ENCODE peak calls at places on chromosomes 5 and 9, in five cellular contexts. K is AG04449, P is osteocyte, J is omental fat pad, N is progenitor cell of endocrine pancreas. G is an unnamed sample.

GRCh38 chr5:96350678-96351077 is 82.4 kb downstream of the PCSK1 start:
- DNase-seq in J (no peak), K (no peak), N (no peak), P (no peak), G (no peak)

GRCh38 chr5:39167141-39167972 is 52.0 kb downstream of the FYB1 start:
- DNase-seq in K (no peak), J (no peak), P (no peak), N (no peak), G (no peak)

GRCh38 chr9:5509573-5509972 is 758 bp upstream of the PDCD1LG2 start:
- DNase-seq in J (no peak), P (no peak), K (peak; percentile 98), N (no peak), G (no peak)

GRCh38 chr5:72991394-72991793 is 35.6 kb downstream of the FCHO2 start:
- DNase-seq in P (no peak), N (no peak), K (no peak), J (no peak), G (no peak)

GRCh38 chr9:16294371-16294770 is 576.1 kb downstream of the BNC2 start:
- DNase-seq in J (no peak), K (no peak), P (no peak), N (no peak), G (no peak)

GRCh38 chr9:117046666-117047327 is 359.7 kb downstream of the TRIM32 start:
- DNase-seq in P (no peak), K (no peak), N (no peak), J (no peak), G (no peak)

GRCh38 chr5:98735806-98736507 is 37.5 kb upstream of the RGMB start:
- DNase-seq in P (no peak), J (no peak), K (no peak), N (no peak), G (no peak)

GRCh38 chr9:79969383-79969782 is 397.6 kb downstream of the TLE4 start:
- DNase-seq in K (no peak), J (no peak), P (no peak), N (no peak), G (no peak)

GRCh38 chr5:129481161-129481560 is 21.1 kb downstream of the ADAMTS19 start:
- DNase-seq in N (no peak), J (no peak), K (no peak), P (no peak), G (no peak)

GRCh38 chr5:174724484-174725260 is at the start of gene MSX2:
- DNase-seq in N (peak; percentile 80), P (peak; percentile 94), K (peak; percentile 16), J (no peak), G (no peak)
- TF ChIP-seq CTCF in N (no peak), P (peak; percentile 17), K (no peak), J (no peak), G (no peak)

DNA sequence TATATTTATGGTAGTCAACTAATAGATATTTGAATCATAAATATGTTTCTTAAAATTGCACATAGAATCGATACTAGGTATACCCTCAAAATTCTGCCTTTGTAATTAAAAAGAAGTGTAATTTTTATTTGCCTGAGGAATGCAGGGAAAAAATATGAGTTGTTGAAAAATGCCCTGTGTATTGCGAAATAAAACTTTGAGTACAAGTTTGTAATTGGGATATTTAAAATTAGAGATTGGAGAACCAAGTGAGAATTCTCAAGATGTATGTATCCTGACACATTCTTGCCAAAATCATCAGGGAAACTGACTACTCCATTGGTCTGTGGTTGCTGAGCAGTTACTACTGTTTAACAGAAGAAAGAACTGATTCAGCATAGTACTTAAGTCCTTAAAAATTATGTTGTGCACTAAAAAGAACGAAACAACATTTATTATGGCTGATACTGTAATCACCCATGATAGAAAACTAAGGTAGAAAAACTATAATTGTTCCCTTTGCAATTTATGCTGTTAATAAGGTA is 36.0 kb downstream of the ST8SIA4 start:
- DNase-seq in P (no peak), N (no peak), K (no peak), J (no peak), G (no peak)
- TF ChIP-seq CTCF in P (no peak), N (no peak), K (no peak), J (no peak), G (no peak)

GRCh38 chr9:33158555-33159057 is 8.5 kb downstream of the B4GALT1 start:
- DNase-seq in P (no peak), J (no peak), N (no peak), K (no peak), G (no peak)

GRCh38 chr9:33159058-33159759 is 7.9 kb downstream of the B4GALT1 start:
- DNase-seq in J (peak; percentile 60), P (no peak), K (no peak), N (no peak), G (peak; percentile 97)

GRCh38 chr9:33161011-33161588 is 6.0 kb downstream of the B4GALT1 start:
- DNase-seq in K (peak; percentile 93), P (peak; percentile 88), N (no peak), J (no peak), G (peak; percentile 87)

GRCh38 chr9:33157960-33158359 is 9.2 kb downstream of the B4GALT1 start:
- DNase-seq in N (no peak), K (no peak), P (no peak), J (no peak), G (no peak)

GRCh38 chr9:33159760-33160127 is 7.4 kb downstream of the B4GALT1 start:
- DNase-seq in J (no peak), P (no peak), N (no peak), K (no peak), G (peak; percentile 91)
- TF ChIP-seq CTCF in J (no peak), P (no peak), N (no peak), K (no peak), G (no peak)

GRCh38 chr5:40879163-40879942 is 29.9 kb upstream of the C7 start:
- DNase-seq in P (no peak), N (no peak), J (no peak), K (no peak), G (no peak)
- TF ChIP-seq CTCF in P (peak; percentile 64), N (peak; percentile 81), J (no peak), K (peak; percentile 3), G (peak; percentile 77)

GRCh38 chr9:71909887-71910601 is 949 bp downstream of the ABHD17B start:
- DNase-seq in K (no peak), J (peak; percentile 28), P (peak; percentile 86), N (peak; percentile 65), G (no peak)
- TF ChIP-seq CTCF in K (no peak), J (no peak), P (no peak), N (no peak), G (no peak)

GRCh38 chr5:8581047-8581446 is 712.1 kb downstream of the MTRR start:
- DNase-seq in J (no peak), N (no peak), P (no peak), K (no peak), G (no peak)

GRCh38 chr5:8580298-8580697 is 711.4 kb downstream of the MTRR start:
- DNase-seq in N (no peak), P (no peak), J (no peak), K (no peak), G (no peak)

GRCh38 chr5:8585230-8586018 is 716.5 kb downstream of the MTRR start:
- DNase-seq in K (no peak), N (no peak), J (no peak), P (no peak), G (no peak)
- TF ChIP-seq CTCF in K (no peak), N (no peak), J (no peak), P (peak; percentile 23), G (no peak)

GRCh38 chr5:137292461-137293025 is 206.6 kb downstream of the SPOCK1 start:
- DNase-seq in N (no peak), K (no peak), J (no peak), P (peak; percentile 19), G (no peak)
- TF ChIP-seq CTCF in N (no peak), K (no peak), J (no peak), P (no peak), G (no peak)

GRCh38 chr5:172010278-172010677 is 3.8 kb upstream of the FBXW11 start:
- DNase-seq in P (no peak), J (no peak), K (no peak), N (no peak), G (no peak)
- TF ChIP-seq CTCF in P (peak; percentile 54), J (no peak), K (no peak), N (no peak), G (no peak)

DNA sequence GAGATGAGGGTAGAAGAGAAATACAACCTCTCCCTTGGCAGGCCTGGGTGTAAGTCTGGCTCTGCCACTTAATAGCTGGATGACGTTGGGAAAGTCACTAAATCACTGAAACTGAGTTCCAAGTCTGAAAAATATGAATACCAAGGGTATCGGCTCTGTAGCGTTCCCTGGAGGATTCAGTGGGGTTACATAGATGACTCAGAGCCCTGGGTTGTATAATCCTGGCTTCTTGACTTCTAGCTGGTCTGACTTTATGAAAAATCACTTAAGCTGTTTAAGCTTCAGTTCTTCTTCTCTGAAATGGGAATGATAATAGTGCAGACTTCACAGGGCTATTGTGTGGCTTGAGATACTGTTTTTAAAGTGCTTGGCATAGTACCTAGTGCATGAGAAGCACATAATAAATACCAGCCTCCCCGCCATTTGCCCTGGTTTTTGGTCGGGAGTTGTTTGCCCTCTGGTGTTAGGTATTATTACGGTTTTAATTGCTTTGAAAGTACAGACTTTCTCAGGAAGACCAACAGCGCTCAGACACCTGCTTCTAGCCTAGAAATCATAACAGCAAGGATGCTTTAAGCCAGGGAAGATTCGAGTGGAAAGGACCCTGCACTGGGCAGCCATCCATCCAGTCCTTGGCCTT is 43.0 kb downstream of the CYFIP2 start:
- DNase-seq in N (no peak), K (peak; percentile 28), P (no peak), J (no peak), G (no peak)
- TF ChIP-seq CTCF in N (no peak), K (peak; percentile 12), P (peak; percentile 27), J (no peak), G (no peak)

G was measured in CD14-positive monocyte.